ENCODE peak calls at places on chromosome 7, in eight cellular contexts. F, J, H, T, B, R, N and C are unnamed samples.

GRCh38 chr7:36712015-36712414 is 12.3 kb downstream of the AOAH start:
- DNase-seq in F (no peak), J (no peak), H (no peak), T (no peak), B (no peak), R (no peak), N (no peak), C (no peak)

GRCh38 chr7:141877365-141877764 is 36.1 kb upstream of the PRSS37 start:
- DNase-seq in F (no peak), J (no peak), H (no peak), T (no peak), B (no peak), R (no peak), N (no peak), C (no peak)

GRCh38 chr7:135661311-135662122 is 797 bp upstream of the STMP1 start:
- DNase-seq in F (no peak), J (no peak), H (no peak), T (no peak), B (peak), R (no peak), N (no peak), C (no peak)

GRCh38 chr7:79781716-79782115 is 328.2 kb upstream of the MAGI2 start:
- DNase-seq in F (no peak), J (no peak), H (peak), T (no peak), B (no peak), R (no peak), N (no peak), C (peak)

GRCh38 chr7:94696981-94697670 is 41.2 kb upstream of the SGCE start:
- DNase-seq in F (no peak), J (peak), H (peak), T (no peak), B (peak), R (no peak), N (peak), C (peak)

GRCh38 chr7:26153246-26153822 is 1.3 kb downstream of the NFE2L3 start:
- DNase-seq in F (no peak), J (no peak), H (peak), T (no peak), B (no peak), R (no peak), N (no peak), C (no peak)

GRCh38 chr7:68980011-68980410 is 618.3 kb upstream of the AUTS2 start:
- DNase-seq in F (no peak), J (no peak), H (no peak), T (no peak), B (no peak), R (no peak), N (no peak), C (no peak)

GRCh38 chr7:138458576-138459234 is 1.4 kb upstream of the TRIM24 start:
- DNase-seq in F (no peak), J (no peak), H (no peak), T (no peak), B (no peak), R (peak), N (no peak), C (no peak)

GRCh38 chr7:20450473-20450872 is 119.8 kb downstream of the ITGB8 start:
- DNase-seq in F (no peak), J (no peak), H (no peak), T (no peak), B (no peak), R (no peak), N (no peak), C (no peak)

GRCh38 chr7:114865564-114865963 is 56.3 kb upstream of the MDFIC start:
- DNase-seq in F (peak), J (peak), H (peak), T (peak), B (peak), R (peak), N (no peak), C (no peak)

GRCh38 chr7:132276252-132276651 is 300.0 kb downstream of the PLXNA4 start:
- DNase-seq in F (no peak), J (no peak), H (no peak), T (no peak), B (no peak), R (no peak), N (no peak), C (no peak)

GRCh38 chr7:124155400-124156022 is 122.6 kb upstream of the TMEM229A start:
- DNase-seq in F (no peak), J (no peak), H (peak), T (no peak), B (no peak), R (no peak), N (no peak), C (no peak)

GRCh38 chr7:157964521-157964920 is 623.1 kb downstream of the PTPRN2 start:
- DNase-seq in F (no peak), J (no peak), H (no peak), T (no peak), B (no peak), R (no peak), N (no peak), C (no peak)

GRCh38 chr7:42348627-42349026 is 111.6 kb upstream of the GLI3 start:
- DNase-seq in F (no peak), J (no peak), H (no peak), T (no peak), B (no peak), R (no peak), N (no peak), C (no peak)

GRCh38 chr7:116449441-116449840 is 50.1 kb upstream of the CAV2 start:
- DNase-seq in F (no peak), J (no peak), H (no peak), T (no peak), B (no peak), R (no peak), N (no peak), C (no peak)

GRCh38 chr7:107989618-107990373 is 13.2 kb downstream of the LAMB1 start:
- DNase-seq in F (peak), J (no peak), H (peak), T (no peak), B (no peak), R (no peak), N (no peak), C (peak)

GRCh38 chr7:21639206-21639868 is 96.5 kb downstream of the DNAH11 start:
- DNase-seq in F (no peak), J (no peak), H (no peak), T (no peak), B (no peak), R (no peak), N (no peak), C (no peak)

GRCh38 chr7:76063114-76063513 is 15.2 kb downstream of the MDH2 start:
- DNase-seq in F (no peak), J (no peak), H (no peak), T (no peak), B (no peak), R (no peak), N (no peak), C (no peak)

GRCh38 chr7:92691578-92691977 is 101.4 kb upstream of the FAM133B start:
- DNase-seq in F (no peak), J (no peak), H (peak), T (no peak), B (no peak), R (no peak), N (no peak), C (peak)

GRCh38 chr7:70215491-70215890 is 617.2 kb downstream of the AUTS2 start:
- DNase-seq in F (no peak), J (no peak), H (no peak), T (no peak), B (no peak), R (no peak), N (no peak), C (peak)

GRCh38 chr7:562394-562675 is 42.7 kb upstream of the PDGFA start:
- DNase-seq in F (no peak), J (no peak), H (no peak), T (no peak), B (no peak), R (no peak), N (no peak), C (no peak)

GRCh38 chr7:100154651-100155491 is 3.7 kb downstream of the TRAPPC14 start:
- DNase-seq in F (no peak), J (no peak), H (no peak), T (no peak), B (no peak), R (no peak), N (no peak), C (no peak)

GRCh38 chr7:127758105-127758504 is 106.1 kb downstream of the SND1 start:
- DNase-seq in F (no peak), J (no peak), H (no peak), T (no peak), B (no peak), R (no peak), N (no peak), C (no peak)

GRCh38 chr7:132160525-132161230 is 415.6 kb downstream of the PLXNA4 start:
- DNase-seq in F (no peak), J (no peak), H (no peak), T (no peak), B (no peak), R (no peak), N (peak), C (no peak)

GRCh38 chr7:141268614-141269013 is 194.8 kb downstream of the TMEM178B start:
- DNase-seq in F (no peak), J (no peak), H (no peak), T (no peak), B (no peak), R (no peak), N (no peak), C (no peak)

GRCh38 chr7:43625977-43626376 is 43.1 kb downstream of the STK17A start:
- DNase-seq in F (no peak), J (no peak), H (no peak), T (no peak), B (no peak), R (no peak), N (no peak), C (no peak)

GRCh38 chr7:36526720-36527548 is 137.3 kb downstream of the ANLN start:
- DNase-seq in F (no peak), J (no peak), H (peak), T (no peak), B (no peak), R (no peak), N (peak), C (peak)

GRCh38 chr7:11642841-11643240 is 189.2 kb downstream of the THSD7A start:
- DNase-seq in F (no peak), J (no peak), H (no peak), T (no peak), B (no peak), R (no peak), N (no peak), C (no peak)

GRCh38 chr7:28988818-28989595 is 30.9 kb upstream of the TRIL start:
- DNase-seq in F (peak), J (peak), H (peak), T (no peak), B (no peak), R (no peak), N (peak), C (peak)

GRCh38 chr7:132882714-132883428 is 199.0 kb downstream of the CHCHD3 start:
- DNase-seq in F (no peak), J (no peak), H (no peak), T (no peak), B (no peak), R (no peak), N (no peak), C (no peak)

DNA sequence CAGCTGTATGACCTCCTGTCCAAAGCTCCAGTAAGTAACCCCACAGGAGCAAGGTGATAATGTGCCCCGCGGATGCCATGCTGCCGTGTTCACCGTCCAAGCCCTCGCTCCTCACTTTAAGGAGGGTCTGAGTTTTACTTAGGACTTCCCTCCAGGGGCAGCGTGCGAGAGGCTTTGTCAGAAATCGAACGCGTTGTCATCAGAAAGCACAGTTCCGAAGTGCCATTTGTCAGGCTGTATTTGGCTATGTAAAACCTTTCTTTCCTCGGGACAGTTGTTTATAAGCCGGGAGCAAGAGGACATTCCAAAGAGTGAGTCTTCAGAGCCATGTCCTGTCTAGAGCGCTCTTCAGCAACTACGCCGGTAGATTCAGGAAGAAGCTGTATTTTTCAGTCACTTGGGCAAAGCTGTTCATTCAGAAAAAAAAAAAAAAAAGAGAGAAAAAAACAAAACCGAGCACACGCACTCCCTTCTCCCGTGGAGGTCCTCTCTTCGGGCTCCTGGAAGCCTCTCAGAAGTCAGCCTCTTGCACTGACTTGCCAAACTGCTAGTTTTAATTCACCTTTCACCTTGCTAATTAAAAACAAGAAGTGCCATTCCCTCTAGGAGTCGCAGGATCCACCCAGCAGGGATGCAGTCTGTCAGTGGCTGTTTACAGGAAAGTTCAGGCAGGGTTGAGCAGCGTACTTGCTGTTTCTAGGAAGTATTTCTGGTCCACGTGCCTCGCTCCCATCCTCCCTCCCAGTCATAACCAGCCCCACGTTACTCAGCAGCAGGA is at the start of gene SEMA3E:
- DNase-seq in F (no peak), J (peak), H (peak), T (no peak), B (peak), R (no peak), N (no peak), C (peak)
- H3K4me3 ChIP-seq in F (no peak), J (no peak), H (peak), T (no peak), B (peak), R (peak), N (peak), C (peak)

GRCh38 chr7:66099232-66099550 is 15.5 kb upstream of the CRCP start:
- DNase-seq in F (no peak), J (no peak), H (no peak), T (no peak), B (no peak), R (no peak), N (no peak), C (no peak)
- H3K4me3 ChIP-seq in F (no peak), J (no peak), H (no peak), T (no peak), B (no peak), R (no peak), N (peak), C (no peak)

DNA sequence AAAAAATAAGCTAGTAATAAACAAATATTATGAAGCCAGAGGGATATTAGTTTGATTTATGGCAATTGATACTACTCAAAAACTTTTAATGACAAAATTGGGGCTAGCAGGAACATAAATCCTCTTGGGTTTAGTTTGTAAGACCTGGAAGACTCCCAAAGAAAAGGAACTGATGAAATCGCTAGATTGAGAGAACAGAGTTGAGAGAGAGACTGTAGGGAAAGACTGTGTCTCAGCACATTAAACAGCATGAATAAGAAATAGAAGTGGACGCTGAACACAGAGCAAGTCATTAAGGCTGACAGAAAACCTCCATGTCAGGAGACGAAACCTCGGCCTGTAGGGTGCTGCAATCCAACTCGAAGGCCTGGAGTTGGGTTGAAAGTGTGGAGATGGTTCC is 56.4 kb downstream of the ICA1 start:
- DNase-seq in F (no peak), J (no peak), H (no peak), T (no peak), B (no peak), R (no peak), N (no peak), C (peak)
- H3K4me3 ChIP-seq in F (no peak), J (no peak), H (no peak), T (no peak), B (no peak), R (no peak), N (no peak), C (no peak)

DNA sequence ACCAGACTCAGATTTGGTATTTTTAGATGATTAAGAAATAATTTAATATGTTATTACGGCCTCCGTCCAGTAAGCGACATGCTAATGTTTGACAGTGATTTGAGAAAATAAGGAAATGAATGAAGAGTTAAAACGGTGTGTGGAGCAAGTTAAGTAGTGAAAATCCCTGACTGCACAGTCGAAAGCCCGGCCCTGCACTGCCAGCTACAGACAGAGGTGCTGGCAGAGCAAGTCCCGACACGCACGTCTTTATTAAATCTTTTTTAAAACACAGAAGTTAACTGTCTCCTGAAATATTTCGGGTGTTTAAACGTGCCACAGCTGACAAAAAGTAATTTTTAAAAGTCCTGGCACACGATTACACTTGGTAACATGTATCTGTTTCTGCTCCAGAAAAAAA is 293.4 kb upstream of the RNF32 start:
- DNase-seq in F (no peak), J (no peak), H (no peak), T (no peak), B (no peak), R (no peak), N (no peak), C (no peak)
- H3K4me3 ChIP-seq in F (no peak), J (no peak), H (no peak), T (no peak), B (no peak), R (no peak), N (no peak), C (no peak)

GRCh38 chr7:44750921-44751571 is 2.4 kb downstream of the ZMIZ2 start:
- DNase-seq in F (peak), J (no peak), H (peak), T (no peak), B (no peak), R (no peak), N (no peak), C (no peak)
- H3K4me3 ChIP-seq in F (no peak), J (no peak), H (no peak), T (no peak), B (no peak), R (no peak), N (no peak), C (no peak)

GRCh38 chr7:149770728-149771127 is 2.7 kb downstream of the ZNF467 start:
- DNase-seq in F (no peak), J (no peak), H (no peak), T (no peak), B (no peak), R (no peak), N (no peak), C (no peak)
- H3K4me3 ChIP-seq in F (no peak), J (no peak), H (no peak), T (no peak), B (no peak), R (no peak), N (no peak), C (no peak)

GRCh38 chr7:112185005-112185834 is 21.0 kb downstream of the DOCK4 start:
- DNase-seq in F (no peak), J (no peak), H (no peak), T (no peak), B (no peak), R (no peak), N (no peak), C (no peak)

GRCh38 chr7:112180223-112180622 is 26.0 kb downstream of the DOCK4 start:
- DNase-seq in F (no peak), J (no peak), H (no peak), T (no peak), B (no peak), R (no peak), N (no peak), C (no peak)

GRCh38 chr7:112183266-112183665 is 22.9 kb downstream of the DOCK4 start:
- DNase-seq in F (no peak), J (no peak), H (no peak), T (no peak), B (no peak), R (no peak), N (no peak), C (no peak)

GRCh38 chr7:112184455-112184854 is 21.7 kb downstream of the DOCK4 start:
- DNase-seq in F (no peak), J (no peak), H (no peak), T (no peak), B (no peak), R (no peak), N (no peak), C (no peak)

GRCh38 chr7:112182749-112183148 is 23.4 kb downstream of the DOCK4 start:
- DNase-seq in F (peak), J (no peak), H (no peak), T (no peak), B (no peak), R (no peak), N (no peak), C (no peak)
- H3K4me3 ChIP-seq in F (no peak), J (no peak), H (no peak), T (no peak), B (no peak), R (no peak), N (no peak), C (no peak)